ENCODE peak calls at places on chromosome 20, in eight cellular contexts. R, M, C, B, S, K, D and I are unnamed samples.

GRCh38 chr20:19849341-19850189 is 91.5 kb downstream of the RIN2 start:
- DNase-seq in R (no peak), M (no peak), C (no peak), B (no peak), S (no peak), K (peak), D (peak), I (no peak)

GRCh38 chr20:21702553-21703467 is 2.7 kb upstream of the PAX1 start:
- DNase-seq in R (no peak), M (no peak), C (no peak), B (no peak), S (no peak), K (peak), D (peak), I (no peak)

GRCh38 chr20:63522981-63523611 is 2.5 kb downstream of the PPDPF start:
- DNase-seq in R (no peak), M (peak), C (no peak), B (no peak), S (no peak), K (no peak), D (no peak), I (no peak)

GRCh38 chr20:24958506-24959385 is 9.7 kb downstream of the CST7 start:
- DNase-seq in R (peak), M (peak), C (no peak), B (no peak), S (no peak), K (no peak), D (no peak), I (no peak)

GRCh38 chr20:58634121-58634817 is 16.8 kb upstream of the STX16 start:
- DNase-seq in R (no peak), M (peak), C (no peak), B (peak), S (no peak), K (no peak), D (no peak), I (no peak)

GRCh38 chr20:8870652-8871051 is 198.2 kb upstream of the PLCB4 start:
- DNase-seq in R (no peak), M (no peak), C (no peak), B (no peak), S (no peak), K (no peak), D (no peak), I (no peak)

GRCh38 chr20:42530855-42531674 is 658.6 kb downstream of the PTPRT start:
- DNase-seq in R (no peak), M (no peak), C (no peak), B (no peak), S (peak), K (peak), D (peak), I (no peak)

GRCh38 chr20:17611290-17611539 is 41.3 kb downstream of the DSTN start:
- DNase-seq in R (no peak), M (no peak), C (no peak), B (no peak), S (peak), K (no peak), D (no peak), I (no peak)

GRCh38 chr20:9068232-9068781 is 580 bp upstream of the PLCB4 start:
- DNase-seq in R (no peak), M (peak), C (peak), B (peak), S (peak), K (no peak), D (peak), I (no peak)

GRCh38 chr20:50336631-50337030 is 146.0 kb downstream of the CEBPB start:
- DNase-seq in R (no peak), M (no peak), C (no peak), B (peak), S (no peak), K (no peak), D (no peak), I (no peak)

GRCh38 chr20:30487947-30488926 is 769.2 kb upstream of the DEFB115 start:
- DNase-seq in R (no peak), M (peak), C (no peak), B (no peak), S (no peak), K (no peak), D (no peak), I (no peak)

GRCh38 chr20:50066161-50066834 is 46.7 kb downstream of the UBE2V1 start:
- DNase-seq in R (no peak), M (no peak), C (no peak), B (no peak), S (no peak), K (no peak), D (no peak), I (no peak)

GRCh38 chr20:58515240-58516212 is at the start of gene APCDD1L:
- DNase-seq in R (no peak), M (peak), C (no peak), B (peak), S (peak), K (peak), D (no peak), I (no peak)

GRCh38 chr20:19935842-19936241 is 81.3 kb upstream of the NAA20 start:
- DNase-seq in R (no peak), M (no peak), C (no peak), B (no peak), S (peak), K (no peak), D (peak), I (no peak)

GRCh38 chr20:51526754-51527153 is 15.8 kb downstream of the NFATC2 start:
- DNase-seq in R (no peak), M (no peak), C (no peak), B (no peak), S (no peak), K (no peak), D (no peak), I (no peak)

GRCh38 chr20:20368414-20369352 is 779 bp downstream of the INSM1 start:
- DNase-seq in R (no peak), M (no peak), C (no peak), B (peak), S (no peak), K (no peak), D (peak), I (no peak)

GRCh38 chr20:19647992-19648391 is 110.1 kb upstream of the RIN2 start:
- DNase-seq in R (no peak), M (no peak), C (no peak), B (no peak), S (no peak), K (no peak), D (no peak), I (no peak)

GRCh38 chr20:53866787-53867740 is 203.3 kb downstream of the BCAS1 start:
- DNase-seq in R (no peak), M (no peak), C (no peak), B (peak), S (peak), K (no peak), D (no peak), I (no peak)

GRCh38 chr20:16125810-16126209 is 447.4 kb downstream of the KIF16B start:
- DNase-seq in R (no peak), M (no peak), C (no peak), B (no peak), S (peak), K (no peak), D (no peak), I (peak)

GRCh38 chr20:34639755-34640222 is 37.1 kb downstream of the PIGU start:
- DNase-seq in R (peak), M (no peak), C (no peak), B (no peak), S (no peak), K (peak), D (peak), I (no peak)

GRCh38 chr20:53133134-53133533 is 161.0 kb downstream of the TSHZ2 start:
- DNase-seq in R (no peak), M (no peak), C (no peak), B (no peak), S (no peak), K (no peak), D (no peak), I (no peak)

GRCh38 chr20:44962483-44962882 is 2.3 kb upstream of the TOMM34 start:
- DNase-seq in R (no peak), M (no peak), C (no peak), B (no peak), S (peak), K (no peak), D (no peak), I (no peak)

GRCh38 chr20:7146552-7147219 is 379.2 kb downstream of the BMP2 start:
- DNase-seq in R (no peak), M (no peak), C (no peak), B (peak), S (no peak), K (no peak), D (no peak), I (no peak)

GRCh38 chr20:4192378-4193048 is 177.2 kb upstream of the RNF24 start:
- DNase-seq in R (no peak), M (no peak), C (no peak), B (peak), S (peak), K (peak), D (no peak), I (no peak)

GRCh38 chr20:17856024-17856564 is 112.5 kb downstream of the SNX5 start:
- DNase-seq in R (peak), M (no peak), C (no peak), B (no peak), S (no peak), K (peak), D (peak), I (no peak)

GRCh38 chr20:21705466-21706344 is at the start of gene PAX1:
- DNase-seq in R (no peak), M (no peak), C (no peak), B (no peak), S (no peak), K (no peak), D (peak), I (no peak)

GRCh38 chr20:36969050-36969449 is 17.5 kb upstream of the SAMHD1 start:
- DNase-seq in R (no peak), M (no peak), C (no peak), B (no peak), S (no peak), K (no peak), D (no peak), I (no peak)

GRCh38 chr20:50200482-50201104 is 10.0 kb downstream of the CEBPB start:
- DNase-seq in R (no peak), M (peak), C (no peak), B (no peak), S (no peak), K (no peak), D (no peak), I (no peak)

GRCh38 chr20:21202284-21202683 is 76.4 kb downstream of the KIZ start:
- DNase-seq in R (no peak), M (no peak), C (no peak), B (no peak), S (peak), K (peak), D (no peak), I (no peak)

GRCh38 chr20:16350465-16350864 is 222.8 kb downstream of the KIF16B start:
- DNase-seq in R (no peak), M (no peak), C (no peak), B (peak), S (peak), K (peak), D (no peak), I (no peak)

GRCh38 chr20:4605166-4605565 is 116.5 kb upstream of the PRND start:
- DNase-seq in R (no peak), M (no peak), C (no peak), B (no peak), S (no peak), K (no peak), D (no peak), I (no peak)

GRCh38 chr20:49672109-49672681 is 41.5 kb downstream of the B4GALT5 start:
- DNase-seq in R (no peak), M (no peak), C (no peak), B (no peak), S (no peak), K (no peak), D (no peak), I (no peak)

GRCh38 chr20:64158346-64159285 is 5.6 kb upstream of the MYT1 start:
- DNase-seq in R (no peak), M (no peak), C (no peak), B (no peak), S (no peak), K (no peak), D (peak), I (no peak)

GRCh38 chr20:51460569-51461265 is 81.8 kb downstream of the NFATC2 start:
- DNase-seq in R (no peak), M (peak), C (no peak), B (no peak), S (no peak), K (no peak), D (no peak), I (no peak)

GRCh38 chr20:35600176-35600995 is 15.2 kb upstream of the SPAG4 start:
- DNase-seq in R (no peak), M (peak), C (no peak), B (no peak), S (no peak), K (no peak), D (no peak), I (no peak)

GRCh38 chr20:462199-462991 is at the start of gene TBC1D20:
- DNase-seq in R (peak), M (peak), C (peak), B (peak), S (peak), K (peak), D (peak), I (peak)

GRCh38 chr20:62772994-62773858 is 23.0 kb upstream of the MRGBP start:
- DNase-seq in R (no peak), M (no peak), C (no peak), B (peak), S (peak), K (no peak), D (no peak), I (peak)

GRCh38 chr20:24796236-24796635 is 152.8 kb upstream of the CST7 start:
- DNase-seq in R (no peak), M (no peak), C (no peak), B (no peak), S (no peak), K (no peak), D (no peak), I (no peak)

GRCh38 chr20:54221383-54221782 is 13.5 kb downstream of the PFDN4 start:
- DNase-seq in R (no peak), M (no peak), C (no peak), B (peak), S (peak), K (peak), D (no peak), I (no peak)

GRCh38 chr20:40249805-40250204 is 439.2 kb downstream of the MAFB start:
- DNase-seq in R (no peak), M (no peak), C (no peak), B (no peak), S (no peak), K (no peak), D (no peak), I (no peak)

GRCh38 chr20:40254023-40254772 is 434.8 kb downstream of the MAFB start:
- DNase-seq in R (no peak), M (no peak), C (no peak), B (no peak), S (no peak), K (peak), D (no peak), I (no peak)

GRCh38 chr20:40245829-40246228 is 443.2 kb downstream of the MAFB start:
- DNase-seq in R (no peak), M (no peak), C (no peak), B (no peak), S (no peak), K (no peak), D (no peak), I (no peak)

GRCh38 chr20:40255368-40255767 is 433.7 kb downstream of the MAFB start:
- DNase-seq in R (no peak), M (no peak), C (no peak), B (peak), S (peak), K (peak), D (no peak), I (no peak)

GRCh38 chr20:40251284-40251932 is 437.6 kb downstream of the MAFB start:
- DNase-seq in R (peak), M (no peak), C (no peak), B (peak), S (peak), K (peak), D (peak), I (peak)
- TF ChIP-seq CTCF in R (no peak), M (peak), C (no peak), B (peak), S (peak), K (peak), D (peak), I (peak)

DNA sequence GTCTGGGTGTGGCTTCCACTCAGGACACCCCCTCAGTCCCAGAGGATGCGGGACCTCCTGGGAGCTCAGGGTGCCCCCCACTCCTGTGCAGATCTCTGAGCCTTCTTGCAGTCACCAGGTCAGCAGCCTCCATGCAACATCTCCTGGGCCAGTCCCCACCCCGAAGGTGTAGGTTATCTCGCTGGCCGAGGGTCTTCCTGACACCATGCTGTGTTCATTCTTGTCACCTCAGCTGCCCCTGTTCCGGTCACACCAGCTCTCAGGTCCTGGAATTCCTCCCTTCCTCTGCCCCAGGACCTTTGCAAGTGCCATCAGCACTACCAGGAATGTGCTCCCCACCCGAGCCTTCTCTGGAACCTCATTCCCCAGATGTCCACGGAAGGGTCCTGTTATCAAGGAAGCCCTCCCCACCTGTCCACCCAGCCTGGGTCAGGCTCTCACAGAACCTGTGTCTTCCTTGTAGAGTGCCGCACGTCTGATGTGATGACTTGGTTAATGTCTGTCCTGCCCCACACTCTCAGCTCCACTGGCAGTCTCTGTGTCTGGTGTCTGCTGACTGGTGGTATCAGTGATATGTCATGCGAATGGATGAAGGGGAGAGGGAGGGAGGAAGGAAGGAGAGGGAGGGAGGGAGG is 329.6 kb downstream of the TAF4 start:
- DNase-seq in R (no peak), M (peak), C (no peak), B (no peak), S (no peak), K (no peak), D (no peak), I (no peak)
- TF ChIP-seq CTCF in R (no peak), M (no peak), C (no peak), B (no peak), S (no peak), K (no peak), D (no peak), I (no peak)

GRCh38 chr20:31570735-31571617 is 34.1 kb upstream of the ID1 start:
- DNase-seq in R (no peak), M (peak), C (no peak), B (peak), S (no peak), K (no peak), D (peak), I (no peak)
- TF ChIP-seq CTCF in R (no peak), M (no peak), C (no peak), B (no peak), S (no peak), K (no peak), D (no peak), I (no peak)

GRCh38 chr20:5720696-5721095 is 29.5 kb upstream of the SHLD1 start:
- DNase-seq in R (no peak), M (no peak), C (no peak), B (no peak), S (no peak), K (peak), D (no peak), I (no peak)

GRCh38 chr20:5716953-5717352 is 33.2 kb upstream of the SHLD1 start:
- DNase-seq in R (no peak), M (no peak), C (no peak), B (no peak), S (no peak), K (no peak), D (no peak), I (no peak)

GRCh38 chr20:5715068-5715841 is 34.9 kb upstream of the SHLD1 start:
- DNase-seq in R (no peak), M (no peak), C (no peak), B (no peak), S (no peak), K (no peak), D (no peak), I (no peak)

GRCh38 chr20:5719861-5720401 is 30.3 kb upstream of the SHLD1 start:
- DNase-seq in R (no peak), M (no peak), C (no peak), B (no peak), S (peak), K (peak), D (no peak), I (no peak)

DNA sequence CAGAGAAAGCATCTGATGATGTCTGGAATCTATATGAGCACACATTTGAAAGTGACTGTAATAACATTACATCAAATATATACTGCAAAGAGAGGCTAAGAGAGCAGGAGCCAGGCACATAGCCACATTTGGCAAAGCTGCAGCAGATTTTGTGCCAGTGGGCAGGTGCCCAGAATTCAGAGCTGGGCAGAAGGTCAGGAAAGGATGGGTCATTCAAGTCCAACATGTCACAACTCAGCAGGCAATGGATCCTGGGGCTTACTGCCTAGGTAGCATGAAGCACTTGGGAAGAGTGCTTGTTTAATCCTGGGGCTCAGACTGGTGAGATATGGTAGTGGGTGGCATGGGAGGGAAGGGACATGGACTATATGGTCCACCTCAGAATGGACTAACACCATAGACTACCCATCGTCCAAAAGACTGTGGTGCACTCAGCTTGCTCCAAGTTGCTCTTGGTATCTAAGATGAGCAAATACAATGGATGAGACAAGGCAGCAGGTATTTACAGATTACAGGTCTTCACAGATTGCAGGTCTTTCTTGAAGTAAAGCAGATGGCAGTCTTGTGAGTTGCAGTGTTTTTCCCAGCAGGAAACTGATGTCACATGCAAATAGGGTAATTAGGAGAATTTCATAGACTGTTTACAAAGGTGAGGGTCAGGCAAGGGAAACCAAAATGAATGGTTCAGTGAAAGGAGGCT is 31.2 kb upstream of the SHLD1 start:
- DNase-seq in R (no peak), M (no peak), C (peak), B (no peak), S (no peak), K (no peak), D (no peak), I (no peak)
- TF ChIP-seq CTCF in R (no peak), M (no peak), C (no peak), B (no peak), S (no peak), K (no peak), D (no peak), I (no peak)